ENCODE peak calls at places on chromosomes 2 and 18, in seven cellular contexts. Q, A, F, L, B, T and H are unnamed samples.

GRCh38 chr2:908568-908967 is 42.1 kb upstream of the SNTG2 start:
- DNase-seq in F (no peak), A (no peak), Q (no peak), B (no peak), T (no peak), L (no peak), H (no peak)

GRCh38 chr2:108148555-108148954 is 91.2 kb upstream of the SULT1C3 start:
- DNase-seq in B (no peak), F (no peak), A (no peak), Q (no peak), T (no peak), L (no peak), H (no peak)

GRCh38 chr2:7427293-7428060 is 510.3 kb downstream of the RNF144A start:
- DNase-seq in L (no peak), B (no peak), Q (no peak), F (no peak), T (no peak), A (no peak), H (peak; percentile 12)

GRCh38 chr2:8229546-8229986 is 452.3 kb upstream of the ID2 start:
- DNase-seq in F (no peak), B (peak; percentile 57), T (peak; percentile 51), A (peak; percentile 75), Q (peak; percentile 88), L (peak; percentile 5), H (peak; percentile 11)

GRCh38 chr2:219555956-219556355 is 12.1 kb downstream of the TMEM198 start:
- DNase-seq in A (no peak), T (no peak), F (no peak), B (no peak), Q (no peak), L (no peak), H (no peak)

GRCh38 chr18:48621240-48621639 is 82.4 kb downstream of the CTIF start:
- DNase-seq in T (no peak), F (no peak), B (no peak), L (no peak), Q (no peak), A (no peak), H (no peak)

GRCh38 chr18:79515331-79515730 is 119.6 kb downstream of the NFATC1 start:
- DNase-seq in A (no peak), F (no peak), L (no peak), B (no peak), T (no peak), Q (peak; percentile 61), H (no peak)

GRCh38 chr2:80238692-80239469 is 65.7 kb downstream of the LRRTM1 start:
- DNase-seq in L (no peak), A (peak; percentile 24), B (no peak), Q (no peak), F (no peak), T (no peak), H (no peak)

GRCh38 chr2:170716851-170717598 is 1.9 kb downstream of the SP5 start:
- DNase-seq in B (peak; percentile 23), F (no peak), L (no peak), Q (peak; percentile 81), A (peak; percentile 68), T (no peak), H (no peak)

GRCh38 chr2:188647671-188648070 is 326.5 kb upstream of the COL3A1 start:
- DNase-seq in B (no peak), L (no peak), F (no peak), T (no peak), Q (no peak), A (no peak), H (no peak)

GRCh38 chr18:38751897-38752296 is 1186.3 kb upstream of the CELF4 start:
- DNase-seq in F (no peak), T (no peak), A (no peak), L (no peak), Q (no peak), B (no peak), H (no peak)

GRCh38 chr2:188609321-188610049 is 317.8 kb downstream of the GULP1 start:
- DNase-seq in A (no peak), B (no peak), L (no peak), T (no peak), F (no peak), Q (no peak), H (no peak)

GRCh38 chr2:85409719-85410583 is at the start of gene CAPG:
- DNase-seq in B (peak; percentile 50), F (peak; percentile 72), A (peak; percentile 90), T (no peak), L (no peak), Q (no peak), H (peak; percentile 40)

GRCh38 chr2:98637401-98638144 is 29.2 kb downstream of the UNC50 start:
- DNase-seq in L (no peak), Q (no peak), T (no peak), F (no peak), A (no peak), B (no peak), H (peak; percentile 43)

GRCh38 chr18:67425724-67426123 is 90.8 kb downstream of the DSEL start:
- DNase-seq in Q (no peak), F (peak; percentile 88), L (no peak), T (no peak), A (no peak), B (no peak), H (no peak)

GRCh38 chr2:127984551-127984950 is 43.3 kb downstream of the SAP130 start:
- DNase-seq in F (no peak), T (no peak), L (no peak), A (no peak), Q (no peak), B (no peak), H (no peak)

GRCh38 chr2:64592994-64593655 is 60.6 kb downstream of the SERTAD2 start:
- DNase-seq in L (no peak), A (no peak), B (peak; percentile 38), F (no peak), T (no peak), Q (peak; percentile 82), H (no peak)

GRCh38 chr2:218224206-218224605 is 7.2 kb downstream of the ARPC2 start:
- DNase-seq in L (no peak), B (no peak), A (no peak), Q (no peak), T (no peak), F (no peak), H (no peak)
- H3K27ac ChIP-seq in L (no peak overlapping the region), B (no peak overlapping the region), A (peak overlapping the region; percentile 6), Q (no peak overlapping the region), T (peak overlapping the region; percentile 29), F (peak overlapping the region; percentile 16), H (peak overlapping the region; percentile 45)

GRCh38 chr2:183964565-183964964 is 633.8 kb upstream of the ZNF804A start:
- DNase-seq in A (no peak), B (no peak), L (no peak), T (no peak), Q (no peak), F (no peak), H (no peak)
- TF ChIP-seq CTCF in A (no peak), B (no peak), L (no peak), T (no peak), Q (no peak), F (no peak), H (no peak)

GRCh38 chr2:42133771-42134195 is 35.4 kb upstream of the EML4 start:
- DNase-seq in B (no peak), T (no peak), Q (no peak), F (no peak), A (no peak), L (no peak), H (no peak)
- H3K27ac ChIP-seq in B (no peak overlapping the region), T (peak overlapping the region; percentile 81), Q (peak overlapping the region; percentile 84), F (peak overlapping the region; percentile 29), A (peak overlapping the region; percentile 61), L (peak overlapping the region; percentile 87), H (peak overlapping the region; percentile 78)

DNA sequence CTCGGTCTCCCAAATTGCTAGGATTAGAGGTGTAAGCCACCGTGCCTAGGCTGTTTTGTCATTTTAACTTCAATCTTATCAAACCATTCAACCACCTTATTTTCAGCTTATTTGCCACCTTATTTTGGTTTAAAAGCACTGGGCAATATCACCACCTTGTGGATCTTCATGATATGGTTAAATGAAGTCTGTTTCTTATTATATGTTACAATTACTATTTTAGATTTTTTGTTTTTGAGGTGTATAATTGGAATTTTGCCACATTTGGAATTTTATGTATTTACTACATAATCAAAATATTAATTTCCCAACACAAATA is 43.8 kb upstream of the SCN9A start:
- DNase-seq in F (no peak), T (no peak), Q (no peak), B (no peak), L (no peak), A (no peak), H (no peak)
- TF ChIP-seq CTCF in F (peak; percentile 63), T (no peak), Q (peak; percentile 14), B (no peak), L (no peak), A (peak; percentile 7), H (no peak)

GRCh38 chr18:68438983-68439382 is 275.9 kb downstream of the TMX3 start:
- DNase-seq in A (no peak), Q (no peak), F (no peak), T (no peak), B (no peak), L (no peak), H (no peak)
- H3K27ac ChIP-seq in A (peak overlapping the region; percentile 49), Q (no peak overlapping the region), F (no peak overlapping the region), T (no peak overlapping the region), B (peak overlapping the region; percentile 21), L (no peak overlapping the region), H (no peak overlapping the region)

GRCh38 chr2:227125506-227125905 is 38.5 kb downstream of the COL4A4 start:
- DNase-seq in F (no peak), B (no peak), A (no peak), L (no peak), Q (no peak), T (no peak), H (no peak)

GRCh38 chr2:227117852-227118251 is 46.2 kb downstream of the COL4A4 start:
- DNase-seq in L (no peak), A (no peak), B (no peak), Q (no peak), T (no peak), F (no peak), H (no peak)

GRCh38 chr2:227127236-227127635 is 36.8 kb downstream of the COL4A4 start:
- DNase-seq in Q (no peak), A (no peak), T (no peak), F (no peak), L (no peak), B (no peak), H (no peak)

GRCh38 chr2:227118353-227118752 is 45.7 kb downstream of the COL4A4 start:
- DNase-seq in T (no peak), A (no peak), F (no peak), B (no peak), L (no peak), Q (no peak), H (no peak)

DNA sequence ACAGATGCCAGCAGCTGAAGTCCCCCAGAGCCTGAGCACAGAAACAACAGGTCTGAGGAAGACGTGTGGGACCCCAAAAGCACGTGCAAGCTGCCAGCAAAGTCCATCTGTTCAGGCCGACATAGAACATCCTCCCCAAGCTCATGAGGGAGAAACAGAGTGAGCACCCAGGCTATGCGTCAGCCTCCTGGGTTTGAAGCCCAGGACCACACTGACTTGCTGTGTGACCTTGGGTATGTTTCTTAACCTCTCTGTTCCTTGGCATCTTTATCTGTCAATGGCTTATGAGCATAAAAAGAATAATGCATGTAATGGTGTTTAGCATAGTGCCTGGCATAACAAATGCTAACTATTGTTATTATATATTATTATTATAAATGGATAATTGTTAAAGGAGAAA is 40.3 kb downstream of the COL4A4 start:
- DNase-seq in T (no peak), B (no peak), Q (no peak), L (no peak), A (no peak), F (no peak), H (no peak)
- TF ChIP-seq CTCF in T (no peak), B (no peak), Q (no peak), L (no peak), A (no peak), F (no peak), H (no peak)